ENCODE peak calls at places on chromosomes 6 and 20, in four cellular contexts. One of them, this sample, is unnamed.

GRCh38 chr6:26125015-26125690 is 37.9 kb downstream of the HFE start:
- DNase-seq in GM20000: no peak
- DNase-seq in fibroblast of lung: no peak
- DNase-seq in fibroblast of pulmonary artery: no peak
- DNase-seq in this sample: peak

GRCh38 chr6:109349419-109349987 is 32.8 kb downstream of the CD164 start:
- DNase-seq in GM20000: no peak
- DNase-seq in fibroblast of lung: peak
- DNase-seq in fibroblast of pulmonary artery: peak
- DNase-seq in this sample: no peak

GRCh38 chr6:16130932-16131387 is 2.1 kb downstream of the MYLIP start:
- DNase-seq in fibroblast of lung: peak
- DNase-seq in GM20000: peak
- DNase-seq in fibroblast of pulmonary artery: peak
- DNase-seq in this sample: peak

GRCh38 chr6:152096863-152097496 is 289.5 kb downstream of the ESR1 start:
- DNase-seq in fibroblast of lung: peak
- DNase-seq in GM20000: no peak
- DNase-seq in fibroblast of pulmonary artery: peak
- DNase-seq in this sample: no peak

GRCh38 chr6:16760536-16761468 is at the start of gene ATXN1:
- DNase-seq in fibroblast of pulmonary artery: peak
- DNase-seq in fibroblast of lung: no peak
- DNase-seq in GM20000: peak
- DNase-seq in this sample: no peak

GRCh38 chr6:75208564-75209431 is 2.9 kb upstream of the COL12A1 start:
- DNase-seq in fibroblast of lung: peak
- DNase-seq in GM20000: peak
- DNase-seq in fibroblast of pulmonary artery: peak
- DNase-seq in this sample: peak

GRCh38 chr6:35044771-35045275 is 96.3 kb downstream of the TCP11 start:
- DNase-seq in GM20000: no peak
- DNase-seq in fibroblast of pulmonary artery: peak
- DNase-seq in fibroblast of lung: no peak
- DNase-seq in this sample: no peak

GRCh38 chr20:34332262-34332920 is 29.2 kb upstream of the AHCY start:
- DNase-seq in fibroblast of pulmonary artery: no peak
- DNase-seq in GM20000: no peak
- DNase-seq in fibroblast of lung: no peak
- DNase-seq in this sample: no peak

GRCh38 chr6:111591901-111592461 is 13.7 kb downstream of the TRAF3IP2 start:
- DNase-seq in GM20000: no peak
- DNase-seq in fibroblast of pulmonary artery: no peak
- DNase-seq in fibroblast of lung: peak
- DNase-seq in this sample: no peak

GRCh38 chr6:33914519-33915120 is 110.8 kb upstream of the MLN start:
- DNase-seq in GM20000: peak
- DNase-seq in fibroblast of pulmonary artery: no peak
- DNase-seq in fibroblast of lung: no peak
- DNase-seq in this sample: no peak

GRCh38 chr20:38093641-38094077 is 60.1 kb downstream of the RPRD1B start:
- DNase-seq in GM20000: no peak
- DNase-seq in fibroblast of lung: no peak
- DNase-seq in fibroblast of pulmonary artery: no peak
- DNase-seq in this sample: no peak

GRCh38 chr20:33172781-33173180 is 4.8 kb downstream of the BPIFA2 start:
- DNase-seq in fibroblast of pulmonary artery: peak
- DNase-seq in fibroblast of lung: no peak
- DNase-seq in GM20000: no peak
- DNase-seq in this sample: no peak

GRCh38 chr6:2763345-2763841 is 1.8 kb upstream of the WRNIP1 start:
- DNase-seq in GM20000: no peak
- DNase-seq in fibroblast of lung: no peak
- DNase-seq in fibroblast of pulmonary artery: no peak
- DNase-seq in this sample: peak

GRCh38 chr20:3515379-3516175 is 44.8 kb downstream of the ATRN start:
- DNase-seq in fibroblast of pulmonary artery: peak
- DNase-seq in GM20000: no peak
- DNase-seq in fibroblast of lung: peak
- DNase-seq in this sample: no peak

GRCh38 chr6:91097316-91097878 is 510.5 kb upstream of the MAP3K7 start:
- DNase-seq in GM20000: no peak
- DNase-seq in fibroblast of lung: peak
- DNase-seq in fibroblast of pulmonary artery: peak
- DNase-seq in this sample: no peak

GRCh38 chr20:39358052-39358451 is 395.9 kb downstream of the DHX35 start:
- DNase-seq in GM20000: peak
- DNase-seq in fibroblast of lung: no peak
- DNase-seq in fibroblast of pulmonary artery: no peak
- DNase-seq in this sample: peak

GRCh38 chr6:10756085-10756484 is 8.5 kb downstream of the TMEM14B start:
- DNase-seq in GM20000: no peak
- DNase-seq in fibroblast of lung: no peak
- DNase-seq in fibroblast of pulmonary artery: no peak
- DNase-seq in this sample: no peak

GRCh38 chr6:100177956-100178355 is 183.9 kb upstream of the MCHR2 start:
- DNase-seq in fibroblast of pulmonary artery: peak
- DNase-seq in fibroblast of lung: peak
- DNase-seq in GM20000: no peak
- DNase-seq in this sample: no peak

GRCh38 chr6:15534970-15535369 is 127.9 kb downstream of the DTNBP1 start:
- DNase-seq in fibroblast of pulmonary artery: no peak
- DNase-seq in fibroblast of lung: no peak
- DNase-seq in GM20000: no peak
- DNase-seq in this sample: no peak

GRCh38 chr6:156827382-156827781 is 50.2 kb downstream of the ARID1B start:
- DNase-seq in GM20000: no peak
- DNase-seq in fibroblast of lung: no peak
- DNase-seq in fibroblast of pulmonary artery: no peak
- DNase-seq in this sample: no peak

GRCh38 chr20:45433316-45433715 is 17.4 kb downstream of the PIGT start:
- DNase-seq in fibroblast of pulmonary artery: peak
- DNase-seq in fibroblast of lung: peak
- DNase-seq in GM20000: no peak
- DNase-seq in this sample: no peak

GRCh38 chr20:23143098-23143497 is 57.0 kb upstream of the CD93 start:
- DNase-seq in GM20000: no peak
- DNase-seq in fibroblast of lung: peak
- DNase-seq in fibroblast of pulmonary artery: peak
- DNase-seq in this sample: no peak

GRCh38 chr6:154928325-154928922 is 66.7 kb upstream of the TIAM2 start:
- DNase-seq in fibroblast of pulmonary artery: peak
- DNase-seq in fibroblast of lung: peak
- DNase-seq in GM20000: peak
- DNase-seq in this sample: no peak

GRCh38 chr6:110140650-110141049 is 38.8 kb downstream of the WASF1 start:
- DNase-seq in fibroblast of lung: peak
- DNase-seq in fibroblast of pulmonary artery: peak
- DNase-seq in GM20000: no peak
- DNase-seq in this sample: no peak

GRCh38 chr6:62445521-62445920 is 159.5 kb upstream of the KHDRBS2 start:
- DNase-seq in fibroblast of lung: no peak
- DNase-seq in fibroblast of pulmonary artery: no peak
- DNase-seq in GM20000: no peak
- DNase-seq in this sample: no peak

GRCh38 chr6:151747890-151748289 is 59.6 kb upstream of the ESR1 start:
- DNase-seq in fibroblast of lung: no peak
- DNase-seq in fibroblast of pulmonary artery: no peak
- DNase-seq in GM20000: no peak
- DNase-seq in this sample: no peak

GRCh38 chr6:69232506-69233194 is 564.2 kb downstream of the LMBRD1 start:
- DNase-seq in GM20000: peak
- DNase-seq in fibroblast of lung: peak
- DNase-seq in fibroblast of pulmonary artery: peak
- DNase-seq in this sample: peak

GRCh38 chr6:12957321-12958051 is 240.9 kb downstream of the PHACTR1 start:
- DNase-seq in fibroblast of lung: peak
- DNase-seq in GM20000: peak
- DNase-seq in fibroblast of pulmonary artery: peak
- DNase-seq in this sample: no peak

GRCh38 chr20:64131406-64131805 is 24.0 kb upstream of the NPBWR2 start:
- DNase-seq in fibroblast of pulmonary artery: peak
- DNase-seq in GM20000: no peak
- DNase-seq in fibroblast of lung: no peak
- DNase-seq in this sample: no peak

GRCh38 chr20:8527998-8528397 is 395.9 kb downstream of the PLCB1 start:
- DNase-seq in fibroblast of lung: peak
- DNase-seq in GM20000: no peak
- DNase-seq in fibroblast of pulmonary artery: peak
- DNase-seq in this sample: no peak

GRCh38 chr6:43076928-43077809 is 1.1 kb downstream of the PTK7 start:
- DNase-seq in GM20000: no peak
- DNase-seq in fibroblast of pulmonary artery: peak
- DNase-seq in fibroblast of lung: peak
- DNase-seq in this sample: no peak

GRCh38 chr20:52256465-52256864 is 64.9 kb upstream of the ZFP64 start:
- DNase-seq in GM20000: no peak
- DNase-seq in fibroblast of pulmonary artery: no peak
- DNase-seq in fibroblast of lung: no peak
- DNase-seq in this sample: no peak

GRCh38 chr6:26411751-26412150 is 9.7 kb downstream of the BTN3A1 start:
- DNase-seq in GM20000: no peak
- DNase-seq in fibroblast of lung: no peak
- DNase-seq in fibroblast of pulmonary artery: no peak
- DNase-seq in this sample: no peak

GRCh38 chr6:133128191-133128590 is 113.0 kb upstream of the EYA4 start:
- DNase-seq in GM20000: no peak
- DNase-seq in fibroblast of pulmonary artery: peak
- DNase-seq in fibroblast of lung: no peak
- DNase-seq in this sample: no peak

GRCh38 chr20:48006036-48006833 is 221.0 kb upstream of the SULF2 start:
- DNase-seq in fibroblast of lung: peak
- DNase-seq in fibroblast of pulmonary artery: no peak
- DNase-seq in GM20000: no peak
- DNase-seq in this sample: peak

GRCh38 chr20:57596998-57597939 is 23.0 kb downstream of the ZBP1 start:
- DNase-seq in fibroblast of pulmonary artery: peak
- DNase-seq in GM20000: peak
- DNase-seq in fibroblast of lung: peak
- DNase-seq in this sample: peak

GRCh38 chr6:32152414-32153251 is 894 bp upstream of the PRRT1 start:
- DNase-seq in fibroblast of lung: peak
- DNase-seq in GM20000: no peak
- DNase-seq in fibroblast of pulmonary artery: peak
- DNase-seq in this sample: no peak

This sample was measured in GM06990.